ENCODE peak calls at places on chromosomes 6 and 20, in five cellular contexts. O is endothelial cell, G is GM12891, T is D721Med, Z is esophagus squamous epithelium. X is an unnamed sample.

GRCh38 chr20:62202083-62202395 is 18.0 kb downstream of the HRH3 start:
- DNase-seq in O (no peak), G (no peak), T (no peak), Z (no peak), X (no peak)

GRCh38 chr20:33655164-33655563 is 7.0 kb upstream of the C20orf144 start:
- DNase-seq in O (no peak), G (no peak), T (peak), Z (no peak), X (no peak)

GRCh38 chr6:136113736-136114173 is 136.4 kb downstream of the MTFR2 start:
- DNase-seq in O (peak), G (no peak), T (peak), Z (no peak), X (no peak)

GRCh38 chr6:4017847-4018193 is 61.1 kb downstream of the FAM217A start:
- DNase-seq in O (no peak), G (no peak), T (no peak), Z (no peak), X (no peak)

GRCh38 chr6:9516207-9516606 is 898.7 kb downstream of the TFAP2A start:
- DNase-seq in O (no peak), G (no peak), T (no peak), Z (no peak), X (no peak)

GRCh38 chr6:78995946-78996345 is 82.1 kb downstream of the PHIP start:
- DNase-seq in O (no peak), G (no peak), T (no peak), Z (no peak), X (no peak)

GRCh38 chr6:17107768-17108325 is 6.0 kb downstream of the STMND1 start:
- DNase-seq in O (no peak), G (no peak), T (no peak), Z (no peak), X (no peak)

GRCh38 chr6:107064579-107065065 is 36.6 kb downstream of the MTRES1 start:
- DNase-seq in O (no peak), G (no peak), T (no peak), Z (no peak), X (no peak)

GRCh38 chr6:71502210-71502609 is 213.6 kb downstream of the OGFRL1 start:
- DNase-seq in O (no peak), G (no peak), T (no peak), Z (no peak), X (no peak)

GRCh38 chr6:127376685-127377084 is 33.3 kb upstream of the ECHDC1 start:
- DNase-seq in O (no peak), G (no peak), T (no peak), Z (no peak), X (no peak)

GRCh38 chr6:131765081-131765852 is 42.6 kb upstream of the ENPP1 start:
- DNase-seq in O (no peak), G (no peak), T (no peak), Z (no peak), X (no peak)

GRCh38 chr6:53829698-53830221 is 35.0 kb downstream of the LRRC1 start:
- DNase-seq in O (no peak), G (no peak), T (no peak), Z (no peak), X (no peak)

GRCh38 chr6:127186889-127187288 is 68.4 kb downstream of the RSPO3 start:
- DNase-seq in O (peak), G (no peak), T (no peak), Z (peak), X (peak)

GRCh38 chr6:151627689-151628444 is 134.1 kb downstream of the CCDC170 start:
- DNase-seq in O (no peak), G (no peak), T (no peak), Z (no peak), X (no peak)

GRCh38 chr20:25018841-25019240 is 26.3 kb upstream of the APMAP start:
- DNase-seq in O (no peak), G (no peak), T (no peak), Z (no peak), X (no peak)

GRCh38 chr6:41818271-41819054 is 31.0 kb downstream of the TOMM6 start:
- DNase-seq in O (no peak), G (no peak), T (no peak), Z (no peak), X (no peak)

GRCh38 chr20:37257530-37257929 is 4.1 kb downstream of the GHRH start:
- DNase-seq in O (no peak), G (no peak), T (no peak), Z (no peak), X (no peak)

GRCh38 chr6:53647437-53648094 is 18.0 kb downstream of the KLHL31 start:
- DNase-seq in O (no peak), G (peak), T (no peak), Z (no peak), X (no peak)

GRCh38 chr6:104597541-104598050 is 262.1 kb downstream of the HACE1 start:
- DNase-seq in O (no peak), G (no peak), T (no peak), Z (no peak), X (no peak)

GRCh38 chr20:41247523-41248370 is 69.8 kb downstream of the ZHX3 start:
- DNase-seq in O (no peak), G (no peak), T (no peak), Z (no peak), X (no peak)

GRCh38 chr6:117547688-117548621 is 54.4 kb downstream of the GOPC start:
- DNase-seq in O (no peak), G (no peak), T (peak), Z (no peak), X (no peak)

GRCh38 chr20:36082516-36082915 is 72.0 kb upstream of the EPB41L1 start:
- DNase-seq in O (no peak), G (no peak), T (no peak), Z (no peak), X (no peak)

GRCh38 chr6:99093781-99094180 is 146.0 kb upstream of the FBXL4 start:
- DNase-seq in O (no peak), G (no peak), T (no peak), Z (no peak), X (no peak)

GRCh38 chr6:16305246-16305725 is 66.9 kb downstream of the GMPR start:
- DNase-seq in O (no peak), G (peak), T (no peak), Z (no peak), X (no peak)

GRCh38 chr6:7496266-7496875 is 45.1 kb upstream of the DSP start:
- DNase-seq in O (no peak), G (no peak), T (no peak), Z (no peak), X (no peak)

GRCh38 chr20:62022575-62023139 is 43.0 kb downstream of the TAF4 start:
- DNase-seq in O (no peak), G (no peak), T (no peak), Z (no peak), X (no peak)

GRCh38 chr6:144007779-144008500 is at the start of gene PLAGL1:
- DNase-seq in O (peak), G (peak), T (no peak), Z (no peak), X (peak)

GRCh38 chr6:24205020-24205492 is 79.0 kb downstream of the NRSN1 start:
- DNase-seq in O (peak), G (peak), T (peak), Z (no peak), X (no peak)

GRCh38 chr6:159110748-159111147 is 58.5 kb upstream of the FNDC1 start:
- DNase-seq in O (no peak), G (no peak), T (no peak), Z (no peak), X (no peak)

GRCh38 chr20:62977613-62978558 is 25.4 kb downstream of the SLC17A9 start:
- DNase-seq in O (no peak), G (peak), T (no peak), Z (no peak), X (no peak)

GRCh38 chr6:45956663-45957062 is 59.0 kb downstream of the CLIC5 start:
- DNase-seq in O (no peak), G (no peak), T (no peak), Z (no peak), X (no peak)

GRCh38 chr6:77010931-77011542 is 452.3 kb downstream of the HTR1B start:
- DNase-seq in O (no peak), G (no peak), T (no peak), Z (no peak), X (no peak)

GRCh38 chr6:25360611-25361010 is 81.4 kb downstream of the CARMIL1 start:
- DNase-seq in O (no peak), G (no peak), T (no peak), Z (no peak), X (no peak)

GRCh38 chr20:24164360-24164759 is 175.8 kb upstream of the GGTLC1 start:
- DNase-seq in O (peak), G (no peak), T (no peak), Z (no peak), X (no peak)

GRCh38 chr20:4740774-4741431 is 19.2 kb downstream of the PRND start:
- DNase-seq in O (peak), G (no peak), T (no peak), Z (no peak), X (peak)

GRCh38 chr6:90355965-90356364 is 59.3 kb upstream of the BACH2 start:
- DNase-seq in O (no peak), G (no peak), T (no peak), Z (no peak), X (no peak)

X was measured in omental fat pad.